ENCODE peak calls at places on chromosome 17, in five cellular contexts. Q, D, P, M and R are unnamed samples.
A peak's percentile ranks its signal among the peaks of the same experiment; 100 is the strongest.

GRCh38 chr17:55264640-55265298 is at the start of gene HLF:
- DNase-seq in D (peak; percentile 84), P (peak; percentile 75), M (peak; percentile 15), Q (peak; percentile 37), R (peak; percentile 74)

GRCh38 chr17:20116683-20117309 is 107.6 kb downstream of the SPECC1 start:
- DNase-seq in Q (peak; percentile 64), P (no peak), D (peak; percentile 61), M (no peak), R (peak; percentile 64)

GRCh38 chr17:3526971-3527370 is 30.6 kb downstream of the TRPV3 start:
- DNase-seq in P (no peak), D (no peak), Q (no peak), M (no peak), R (no peak)

GRCh38 chr17:245611-246010 is 64.2 kb upstream of the DOC2B start:
- DNase-seq in D (no peak), Q (no peak), P (no peak), M (no peak), R (no peak)

GRCh38 chr17:32958418-32958817 is 30.5 kb downstream of the TMEM98 start:
- DNase-seq in Q (no peak), P (no peak), D (no peak), M (no peak), R (no peak)

GRCh38 chr17:17710728-17711541 is 29.7 kb downstream of the RAI1 start:
- DNase-seq in Q (peak; percentile 96), D (peak; percentile 92), P (peak; percentile 74), M (no peak), R (no peak)

GRCh38 chr17:55421179-55421934 is at the start of gene MMD:
- DNase-seq in D (no peak), P (peak; percentile 83), M (peak; percentile 51), Q (no peak), R (peak; percentile 62)

GRCh38 chr17:4150106-4150505 is 7.1 kb downstream of the CYB5D2 start:
- DNase-seq in P (no peak), Q (no peak), M (no peak), D (no peak), R (no peak)

GRCh38 chr17:27038676-27039075 is 255.2 kb upstream of the WSB1 start:
- DNase-seq in M (no peak), P (no peak), D (no peak), Q (no peak), R (no peak)

DNA sequence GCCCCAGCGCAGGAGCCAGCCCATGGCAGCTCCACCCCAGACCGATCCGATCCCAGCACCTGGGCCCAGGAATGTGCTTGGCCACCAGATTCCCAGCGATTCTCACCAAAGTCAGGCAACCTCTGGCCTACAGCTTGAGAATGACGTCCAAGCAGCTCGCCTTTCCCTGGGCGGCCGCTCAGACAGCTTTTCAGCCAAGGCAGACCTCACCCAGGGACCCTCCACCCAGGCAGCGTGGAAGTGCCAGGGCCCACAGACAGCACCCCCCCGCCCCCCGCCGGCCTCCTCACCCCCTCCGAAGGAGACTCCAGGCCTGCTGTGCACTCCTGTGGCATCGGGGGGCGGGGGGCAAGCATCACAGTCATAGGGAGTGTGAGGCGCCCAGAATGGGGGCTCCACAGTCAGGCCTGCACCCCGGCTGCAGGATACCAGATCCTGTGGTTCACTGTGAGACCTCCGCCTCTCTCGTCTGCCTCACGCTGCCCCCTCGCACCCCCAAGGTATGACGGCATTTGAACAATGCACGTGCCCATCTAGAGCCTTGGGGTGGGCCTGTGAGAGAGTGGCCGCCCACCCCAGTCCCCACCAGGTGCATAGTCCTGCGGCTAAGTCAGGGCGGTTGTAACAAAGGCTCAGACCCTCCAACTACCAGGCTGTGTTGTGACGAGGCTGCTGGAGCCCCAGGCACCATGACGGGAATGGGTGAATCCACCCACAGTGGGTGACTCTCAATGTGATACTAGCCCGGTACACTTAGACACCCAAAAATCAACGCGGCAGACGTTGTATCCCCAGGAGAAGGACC is 6.0 kb downstream of the CEP295NL start:
- DNase-seq in Q (no peak), M (peak; percentile 88), D (no peak), P (no peak), R (no peak)
- H2BK12ac ChIP-seq in Q (no peak overlapping the region), M (no peak overlapping the region), D (no peak overlapping the region), P (peak overlapping the region; percentile 68), R (peak overlapping the region; percentile 58)

GRCh38 chr17:2222301-2222700 is 81.3 kb downstream of the SMG6 start:
- DNase-seq in Q (no peak), D (no peak), P (no peak), M (no peak), R (no peak)
- H3K14ac ChIP-seq in Q (no peak overlapping the region), D (no peak overlapping the region), P (no peak overlapping the region), M (no peak overlapping the region), R (no peak overlapping the region)

GRCh38 chr17:79781691-79782575 is 4.0 kb downstream of the CBX2 start:
- DNase-seq in P (no peak), Q (no peak), M (no peak), D (no peak), R (no peak)
- H2BK12ac ChIP-seq in P (no peak overlapping the region), Q (no peak overlapping the region), M (no peak overlapping the region), D (no peak overlapping the region), R (no peak overlapping the region)

GRCh38 chr17:15651001-15651582 is 31.6 kb upstream of the FBXW10B start:
- DNase-seq in D (no peak), P (no peak), M (peak; percentile 13), Q (no peak), R (no peak)
- H3K14ac ChIP-seq in D (peak overlapping the region; percentile 34), P (no peak overlapping the region), M (peak overlapping the region; percentile 16), Q (peak overlapping the region; percentile 56), R (no peak overlapping the region)

DNA sequence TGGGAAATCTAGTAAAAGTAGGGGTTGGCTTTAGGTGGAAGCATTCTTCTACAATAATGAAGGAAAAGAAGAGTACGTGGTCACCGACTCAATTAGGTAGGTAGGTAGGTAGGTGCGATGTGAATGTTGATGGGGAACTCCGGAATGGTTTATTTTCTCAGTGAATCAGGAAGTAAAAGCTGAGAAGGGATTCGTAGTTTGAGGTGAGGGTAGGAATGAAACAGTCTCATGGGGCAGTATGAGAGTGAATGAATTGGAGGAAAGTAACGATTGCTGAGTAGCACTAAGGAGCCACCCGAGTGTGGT is 13.9 kb downstream of the PER1 start:
- DNase-seq in Q (no peak), M (no peak), D (peak; percentile 34), P (no peak), R (no peak)
- H2BK12ac ChIP-seq in Q (no peak overlapping the region), M (no peak overlapping the region), D (no peak overlapping the region), P (peak overlapping the region; percentile 87), R (no peak overlapping the region)

DNA sequence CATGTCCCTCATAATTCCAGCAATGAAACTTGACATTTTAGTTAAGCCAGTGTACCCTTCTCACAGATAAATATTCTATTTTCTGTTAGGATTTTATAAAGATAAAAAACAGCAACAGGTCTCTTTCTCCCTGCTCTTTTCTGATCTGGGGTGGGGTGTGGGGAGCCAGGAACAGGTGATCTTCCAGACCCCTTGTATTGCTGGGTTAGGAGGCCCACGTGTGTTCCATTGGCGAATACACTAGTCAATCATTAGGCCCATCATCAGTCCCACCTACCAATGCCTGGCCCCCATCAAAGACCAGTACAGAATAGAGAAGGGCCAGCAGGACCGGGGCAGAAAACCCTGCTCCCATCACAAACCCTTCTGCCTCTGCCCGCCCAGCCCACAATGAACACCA is 40.3 kb upstream of the TOB1 start:
- DNase-seq in P (no peak), M (no peak), Q (no peak), D (no peak), R (no peak)
- H3K14ac ChIP-seq in P (no peak overlapping the region), M (no peak overlapping the region), Q (no peak overlapping the region), D (no peak overlapping the region), R (no peak overlapping the region)

GRCh38 chr17:34377078-34377823 is 14.2 kb upstream of the CCL1 start:
- DNase-seq in M (no peak), P (no peak), Q (no peak), D (peak; percentile 5), R (no peak)

GRCh38 chr17:34382586-34383224 is 19.7 kb upstream of the CCL1 start:
- DNase-seq in P (no peak), M (no peak), D (peak; percentile 23), Q (no peak), R (no peak)

GRCh38 chr17:34379876-34380275 is 16.8 kb upstream of the CCL1 start:
- DNase-seq in Q (no peak), M (no peak), D (no peak), P (no peak), R (no peak)

GRCh38 chr17:34375598-34375997 is 12.6 kb upstream of the CCL1 start:
- DNase-seq in P (no peak), Q (no peak), D (peak; percentile 12), M (no peak), R (no peak)

DNA sequence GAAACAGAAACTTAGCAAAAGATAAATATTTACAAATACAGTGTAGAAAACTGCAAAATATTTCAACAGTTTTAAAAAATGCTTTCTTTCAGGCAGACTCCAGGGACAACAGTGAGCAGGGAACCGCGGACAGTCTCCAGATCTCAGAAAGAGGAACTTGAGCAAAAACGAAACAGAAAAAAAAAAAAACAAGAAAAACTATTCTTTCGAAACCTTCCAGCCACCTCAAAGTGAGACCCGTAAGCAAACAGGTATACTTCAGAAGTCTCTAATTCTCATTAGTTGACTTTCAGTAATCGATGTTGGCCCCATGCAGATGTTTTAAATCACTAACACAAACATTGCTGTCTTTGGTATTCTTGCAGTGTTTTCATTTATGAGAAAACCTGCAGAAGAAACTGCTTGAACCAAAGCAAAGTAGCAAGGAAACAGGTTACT is 15.7 kb upstream of the CCL1 start:
- DNase-seq in D (no peak), M (no peak), P (no peak), Q (no peak), R (no peak)
- H2BK12ac ChIP-seq in D (no peak overlapping the region), M (no peak overlapping the region), P (no peak overlapping the region), Q (no peak overlapping the region), R (no peak overlapping the region)

DNA sequence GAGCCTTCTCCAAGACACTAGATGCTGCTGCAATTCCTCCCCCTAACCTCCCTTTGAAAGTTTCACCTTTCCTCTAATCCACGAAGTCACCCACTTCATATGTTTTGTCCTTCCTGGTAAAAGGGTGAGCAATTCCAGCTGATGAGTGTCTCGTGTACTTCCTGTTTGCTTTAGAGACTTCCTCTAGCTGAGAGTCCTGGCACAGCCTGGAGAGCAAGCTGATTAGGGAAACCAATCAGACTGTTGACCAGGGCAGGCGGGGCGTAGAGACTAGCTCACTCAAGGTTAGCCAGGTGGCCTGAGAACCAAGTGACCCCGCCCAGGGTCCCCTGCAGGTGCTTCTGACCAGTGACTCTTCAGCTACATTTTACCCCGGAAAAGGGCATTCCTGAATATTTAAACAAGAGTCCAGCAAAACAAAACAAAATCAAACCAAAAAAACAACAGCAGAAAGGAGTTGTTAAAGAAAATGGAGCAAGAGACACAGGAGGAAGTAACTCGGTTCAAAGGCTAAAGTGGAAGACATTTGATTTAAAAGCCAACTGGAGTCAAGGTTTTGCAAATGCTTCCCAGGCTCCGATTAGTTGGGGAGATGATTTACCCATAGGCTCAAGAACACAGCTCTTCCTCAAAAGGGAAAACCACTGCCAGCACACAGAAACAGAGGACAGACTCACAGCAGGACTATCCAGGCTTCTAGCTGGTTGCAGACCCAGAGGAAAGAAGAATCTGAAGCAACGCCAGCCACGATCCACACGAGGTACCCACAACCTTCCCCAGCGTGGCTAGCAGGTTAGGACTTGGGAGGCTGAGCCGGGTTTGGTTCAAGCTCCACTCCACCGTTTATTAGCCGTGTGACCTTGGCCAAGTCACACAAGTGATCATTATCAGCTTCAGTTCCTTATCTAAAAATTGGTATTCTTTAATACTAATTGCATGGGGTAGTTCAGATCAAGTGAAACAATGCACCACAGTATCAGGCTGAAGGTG is 13.4 kb downstream of the HSPB9 start:
- DNase-seq in P (no peak), D (peak; percentile 82), Q (peak; percentile 88), M (no peak), R (no peak)
- H3K14ac ChIP-seq in P (no peak overlapping the region), D (no peak overlapping the region), Q (no peak overlapping the region), M (peak overlapping the region; percentile 3), R (no peak overlapping the region)

GRCh38 chr17:73412914-73413313 is 101.1 kb upstream of the CDC42EP4 start:
- DNase-seq in M (no peak), Q (no peak), P (no peak), D (no peak), R (no peak)
- H2BK12ac ChIP-seq in M (no peak overlapping the region), Q (no peak overlapping the region), P (no peak overlapping the region), D (no peak overlapping the region), R (no peak overlapping the region)